ENCODE peak calls at places on chromosome 1, in five cellular contexts. R is BJ, K is heart right ventricle, P is tibial artery, D is glutamatergic neuron. O is an unnamed sample.

GRCh38 chr1:91761303-91761721 is 124.6 kb downstream of the TGFBR3 start:
- DNase-seq in R (no peak), K (no peak), P (no peak), D (no peak), O (no peak)

GRCh38 chr1:4362314-4363044 is 291.9 kb upstream of the AJAP1 start:
- DNase-seq in R (no peak), K (no peak), P (no peak), D (no peak), O (no peak)

GRCh38 chr1:31954607-31955283 is 16.6 kb upstream of the PTP4A2 start:
- DNase-seq in R (peak), K (peak), P (peak), D (no peak), O (no peak)

GRCh38 chr1:218674280-218674773 is 329.2 kb downstream of the TGFB2 start:
- DNase-seq in R (peak), K (peak), P (no peak), D (peak), O (no peak)

GRCh38 chr1:171596119-171596518 is 25.9 kb upstream of the MYOCOS start:
- DNase-seq in R (no peak), K (no peak), P (no peak), D (no peak), O (no peak)

GRCh38 chr1:246218686-246219085 is 288.4 kb downstream of the SMYD3 start:
- DNase-seq in R (no peak), K (no peak), P (no peak), D (no peak), O (no peak)

GRCh38 chr1:157403203-157403602 is 149.1 kb downstream of the FCRL5 start:
- DNase-seq in R (no peak), K (no peak), P (no peak), D (no peak), O (no peak)

GRCh38 chr1:14855278-14855677 is 256.8 kb downstream of the KAZN start:
- DNase-seq in R (no peak), K (no peak), P (no peak), D (no peak), O (no peak)

GRCh38 chr1:162248854-162249535 is 127.7 kb downstream of the SPATA46 start:
- DNase-seq in R (no peak), K (no peak), P (no peak), D (no peak), O (no peak)

GRCh38 chr1:61109158-61109557 is 26.8 kb downstream of the NFIA start:
- DNase-seq in R (no peak), K (no peak), P (no peak), D (no peak), O (no peak)

GRCh38 chr1:158120254-158120653 is 60.4 kb upstream of the CD1D start:
- DNase-seq in R (no peak), K (no peak), P (no peak), D (no peak), O (no peak)

GRCh38 chr1:7108251-7108650 is 323.0 kb downstream of the CAMTA1 start:
- DNase-seq in R (no peak), K (no peak), P (no peak), D (no peak), O (no peak)

GRCh38 chr1:227899820-227900449 is 47.8 kb downstream of the WNT9A start:
- DNase-seq in R (no peak), K (no peak), P (peak), D (peak), O (peak)

GRCh38 chr1:94729287-94729686 is 90.9 kb upstream of the SLC44A3 start:
- DNase-seq in R (no peak), K (peak), P (no peak), D (no peak), O (no peak)

GRCh38 chr1:21916447-21917240 is 20.5 kb downstream of the HSPG2 start:
- DNase-seq in R (no peak), K (no peak), P (no peak), D (no peak), O (no peak)

GRCh38 chr1:43836267-43836951 is 97.2 kb upstream of the ARTN start:
- DNase-seq in R (no peak), K (peak), P (peak), D (no peak), O (no peak)

GRCh38 chr1:203025721-203026665 is at the start of gene PPFIA4:
- DNase-seq in R (no peak), K (peak), P (peak), D (peak), O (no peak)

GRCh38 chr1:156126043-156126700 is 11.7 kb downstream of the LMNA start:
- DNase-seq in R (peak), K (peak), P (peak), D (peak), O (no peak)

GRCh38 chr1:224481601-224482000 is 47.0 kb upstream of the WDR26 start:
- DNase-seq in R (no peak), K (no peak), P (no peak), D (no peak), O (no peak)

GRCh38 chr1:107551491-107551890 is 410.7 kb downstream of the NTNG1 start:
- DNase-seq in R (no peak), K (no peak), P (no peak), D (no peak), O (no peak)

GRCh38 chr1:198672124-198672523 is 33.3 kb downstream of the PTPRC start:
- DNase-seq in R (peak), K (no peak), P (no peak), D (no peak), O (no peak)

GRCh38 chr1:57206038-57206437 is 217.8 kb downstream of the DAB1 start:
- DNase-seq in R (no peak), K (no peak), P (no peak), D (no peak), O (no peak)

GRCh38 chr1:63322944-63323865 is 838 bp downstream of the FOXD3 start:
- DNase-seq in R (no peak), K (no peak), P (no peak), D (peak), O (peak)

GRCh38 chr1:28056129-28056925 is 32.1 kb downstream of the EYA3 start:
- DNase-seq in R (no peak), K (no peak), P (no peak), D (no peak), O (no peak)

GRCh38 chr1:203406446-203407045 is 55.6 kb upstream of the FMOD start:
- DNase-seq in R (no peak), K (peak), P (peak), D (no peak), O (no peak)

GRCh38 chr1:61160526-61160925 is 78.2 kb downstream of the NFIA start:
- DNase-seq in R (no peak), K (no peak), P (no peak), D (no peak), O (no peak)

GRCh38 chr1:231357831-231358354 is 19.8 kb downstream of the SPRTN start:
- DNase-seq in R (peak), K (peak), P (no peak), D (no peak), O (no peak)

GRCh38 chr1:190615818-190616217 is 138.2 kb upstream of the BRINP3 start:
- DNase-seq in R (no peak), K (no peak), P (no peak), D (no peak), O (no peak)

GRCh38 chr1:244393604-244394176 is 58.0 kb downstream of the ADSS2 start:
- DNase-seq in R (no peak), K (no peak), P (no peak), D (no peak), O (no peak)

GRCh38 chr1:66132324-66132723 is 339.6 kb downstream of the PDE4B start:
- DNase-seq in R (no peak), K (no peak), P (no peak), D (no peak), O (no peak)

GRCh38 chr1:13556224-13556764 is 27.3 kb upstream of the PDPN start:
- DNase-seq in R (no peak), K (no peak), P (no peak), D (no peak), O (no peak)

GRCh38 chr1:172708452-172708851 is 49.5 kb downstream of the FASLG start:
- DNase-seq in R (no peak), K (no peak), P (no peak), D (no peak), O (no peak)

GRCh38 chr1:228083871-228084278 is 1.4 kb downstream of the ARF1 start:
- DNase-seq in R (no peak), K (no peak), P (no peak), D (no peak), O (no peak)

GRCh38 chr1:210260087-210260486 is 27.5 kb downstream of the SERTAD4 start:
- DNase-seq in R (no peak), K (no peak), P (no peak), D (no peak), O (no peak)

GRCh38 chr1:218683224-218683623 is 338.1 kb downstream of the TGFB2 start:
- DNase-seq in R (no peak), K (no peak), P (no peak), D (no peak), O (no peak)

GRCh38 chr1:184507604-184508289 is 120.9 kb downstream of the C1orf21 start:
- DNase-seq in R (no peak), K (no peak), P (no peak), D (no peak), O (no peak)

GRCh38 chr1:77040817-77041216 is 173.5 kb downstream of the ST6GALNAC5 start:
- DNase-seq in R (no peak), K (no peak), P (no peak), D (no peak), O (no peak)

GRCh38 chr1:231216515-231216914 is 24.5 kb upstream of the GNPAT start:
- DNase-seq in R (no peak), K (no peak), P (no peak), D (no peak), O (no peak)

DNA sequence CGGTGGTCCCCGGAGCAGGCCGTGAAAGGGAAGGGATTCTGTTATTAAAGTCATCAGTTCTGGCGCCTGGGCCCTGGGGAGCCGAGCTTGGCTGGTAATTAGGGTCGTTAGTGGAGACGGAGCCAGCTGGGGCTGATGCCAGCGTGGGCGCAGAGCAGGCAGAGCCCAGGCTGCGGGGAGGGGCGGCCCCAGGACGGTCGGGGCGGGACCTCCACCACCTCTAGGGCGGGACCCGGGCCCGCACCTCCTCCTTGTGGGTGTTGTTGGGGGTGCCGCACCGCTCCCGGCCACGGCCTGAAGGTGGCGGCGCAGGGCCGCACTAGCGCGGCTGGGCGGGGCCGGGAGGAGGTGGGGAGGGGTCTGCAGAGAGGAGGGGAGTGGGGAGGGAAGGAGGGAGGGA is 470.6 kb downstream of the PTPRU start:
- DNase-seq in R (no peak), K (no peak), P (no peak), D (peak), O (no peak)
- TF ChIP-seq CTCF in R (peak), K (no peak), P (peak), D (peak), O (peak)

GRCh38 chr1:119683893-119684292 is 27.8 kb upstream of the PHGDH start:
- DNase-seq in R (no peak), K (no peak), P (no peak), D (no peak), O (no peak)

GRCh38 chr1:119689511-119689910 is 22.2 kb upstream of the PHGDH start:
- DNase-seq in R (no peak), K (no peak), P (no peak), D (no peak), O (no peak)

GRCh38 chr1:119688810-119689209 is 22.9 kb upstream of the PHGDH start:
- DNase-seq in R (no peak), K (no peak), P (no peak), D (no peak), O (no peak)

GRCh38 chr1:119687391-119688079 is 24.2 kb upstream of the PHGDH start:
- DNase-seq in R (no peak), K (no peak), P (no peak), D (no peak), O (no peak)

GRCh38 chr1:119686661-119687060 is 25.1 kb upstream of the PHGDH start:
- DNase-seq in R (no peak), K (no peak), P (no peak), D (no peak), O (no peak)
- TF ChIP-seq CTCF in R (no peak), K (no peak), P (no peak), D (no peak), O (no peak)

DNA sequence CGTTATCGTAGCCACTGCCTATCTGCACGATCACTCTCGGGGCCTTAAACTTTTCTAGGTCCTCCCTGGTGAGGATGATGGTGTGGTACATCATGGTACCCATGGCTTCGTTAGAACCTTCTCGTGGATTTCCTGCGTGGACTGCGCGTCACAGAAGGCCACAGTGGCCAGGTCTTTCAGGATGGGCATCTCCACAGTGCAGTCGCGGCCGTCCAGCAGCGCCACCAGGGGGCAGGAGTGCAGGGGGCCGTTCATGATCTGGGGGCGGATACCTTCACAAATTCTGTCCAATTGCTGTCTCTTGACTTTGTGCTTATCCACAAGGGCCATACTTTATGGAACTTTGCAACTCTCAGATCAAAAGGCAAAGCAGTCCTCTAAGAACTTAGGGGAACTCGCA is 69.6 kb downstream of the WLS start:
- DNase-seq in R (no peak), K (no peak), P (no peak), D (no peak), O (no peak)
- TF ChIP-seq CTCF in R (no peak), K (no peak), P (no peak), D (no peak), O (peak)

GRCh38 chr1:167342846-167343245 is 122.2 kb downstream of the POU2F1 start:
- DNase-seq in R (no peak), K (no peak), P (no peak), D (no peak), O (no peak)
- TF ChIP-seq CTCF in R (no peak), K (no peak), P (no peak), D (no peak), O (peak)

GRCh38 chr1:154856544-154856943 is 13.5 kb downstream of the KCNN3 start:
- DNase-seq in R (no peak), K (no peak), P (no peak), D (no peak), O (no peak)
- TF ChIP-seq CTCF in R (no peak), K (no peak), P (no peak), D (no peak), O (no peak)

DNA sequence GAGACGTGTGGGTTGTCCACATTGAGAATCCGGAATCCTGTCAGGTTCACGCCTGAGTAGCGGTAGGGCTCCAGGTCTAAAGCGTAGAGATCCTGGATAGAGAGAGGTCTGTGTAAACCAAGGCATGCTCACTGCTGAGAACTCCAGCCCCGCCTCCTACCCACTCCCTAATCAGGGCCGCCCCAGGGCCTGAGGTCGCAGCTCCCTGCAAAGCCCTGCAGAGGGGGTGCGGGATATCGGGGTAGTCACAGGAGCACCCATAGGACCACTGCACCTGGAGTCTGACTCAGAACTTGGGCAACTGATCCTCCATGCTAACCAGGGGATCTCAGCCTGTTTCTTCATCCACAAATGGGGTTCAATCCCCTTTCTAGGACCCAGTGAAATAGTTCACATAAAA is 174.4 kb downstream of the GRIK3 start:
- DNase-seq in R (no peak), K (no peak), P (no peak), D (no peak), O (no peak)
- TF ChIP-seq CTCF in R (no peak), K (no peak), P (no peak), D (no peak), O (no peak)

DNA sequence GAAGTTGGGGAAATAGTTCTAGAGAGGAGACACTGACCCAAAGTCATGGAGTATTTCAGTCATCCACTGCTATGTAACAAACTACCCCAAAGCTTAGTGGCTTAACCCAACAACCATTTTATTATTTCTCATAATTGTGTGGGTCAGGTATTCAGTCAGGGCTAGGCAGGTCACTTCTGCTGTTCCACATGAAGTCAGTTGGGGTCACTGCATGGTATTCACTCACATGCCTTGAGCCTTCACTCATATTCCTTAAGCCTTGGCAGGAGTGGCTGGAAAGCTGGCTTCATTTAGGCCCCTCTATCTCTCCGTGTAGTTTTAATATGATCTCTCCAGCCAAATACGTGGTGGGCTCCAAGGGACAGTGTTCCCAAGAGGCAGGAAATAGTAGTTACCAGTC is 17.5 kb upstream of the RNF11 start:
- DNase-seq in R (no peak), K (no peak), P (no peak), D (no peak), O (no peak)
- TF ChIP-seq CTCF in R (no peak), K (no peak), P (no peak), D (no peak), O (no peak)

GRCh38 chr1:17143760-17144159 is 24.5 kb upstream of the PADI2 start:
- DNase-seq in R (no peak), K (no peak), P (no peak), D (no peak), O (no peak)

GRCh38 chr1:17137441-17137840 is 18.2 kb upstream of the PADI2 start:
- DNase-seq in R (no peak), K (no peak), P (no peak), D (no peak), O (no peak)

GRCh38 chr1:17139637-17140036 is 20.4 kb upstream of the PADI2 start:
- DNase-seq in R (no peak), K (no peak), P (no peak), D (no peak), O (no peak)

GRCh38 chr1:17140279-17140678 is 21.0 kb upstream of the PADI2 start:
- DNase-seq in R (no peak), K (no peak), P (no peak), D (no peak), O (no peak)

GRCh38 chr1:17141441-17142197 is 22.4 kb upstream of the PADI2 start:
- DNase-seq in R (no peak), K (no peak), P (no peak), D (no peak), O (no peak)
- TF ChIP-seq CTCF in R (no peak), K (no peak), P (no peak), D (no peak), O (no peak)

GRCh38 chr1:24294757-24295371 is 24.3 kb upstream of the GRHL3 start:
- DNase-seq in R (peak), K (peak), P (peak), D (no peak), O (no peak)
- TF ChIP-seq CTCF in R (peak), K (no peak), P (no peak), D (no peak), O (no peak)

DNA sequence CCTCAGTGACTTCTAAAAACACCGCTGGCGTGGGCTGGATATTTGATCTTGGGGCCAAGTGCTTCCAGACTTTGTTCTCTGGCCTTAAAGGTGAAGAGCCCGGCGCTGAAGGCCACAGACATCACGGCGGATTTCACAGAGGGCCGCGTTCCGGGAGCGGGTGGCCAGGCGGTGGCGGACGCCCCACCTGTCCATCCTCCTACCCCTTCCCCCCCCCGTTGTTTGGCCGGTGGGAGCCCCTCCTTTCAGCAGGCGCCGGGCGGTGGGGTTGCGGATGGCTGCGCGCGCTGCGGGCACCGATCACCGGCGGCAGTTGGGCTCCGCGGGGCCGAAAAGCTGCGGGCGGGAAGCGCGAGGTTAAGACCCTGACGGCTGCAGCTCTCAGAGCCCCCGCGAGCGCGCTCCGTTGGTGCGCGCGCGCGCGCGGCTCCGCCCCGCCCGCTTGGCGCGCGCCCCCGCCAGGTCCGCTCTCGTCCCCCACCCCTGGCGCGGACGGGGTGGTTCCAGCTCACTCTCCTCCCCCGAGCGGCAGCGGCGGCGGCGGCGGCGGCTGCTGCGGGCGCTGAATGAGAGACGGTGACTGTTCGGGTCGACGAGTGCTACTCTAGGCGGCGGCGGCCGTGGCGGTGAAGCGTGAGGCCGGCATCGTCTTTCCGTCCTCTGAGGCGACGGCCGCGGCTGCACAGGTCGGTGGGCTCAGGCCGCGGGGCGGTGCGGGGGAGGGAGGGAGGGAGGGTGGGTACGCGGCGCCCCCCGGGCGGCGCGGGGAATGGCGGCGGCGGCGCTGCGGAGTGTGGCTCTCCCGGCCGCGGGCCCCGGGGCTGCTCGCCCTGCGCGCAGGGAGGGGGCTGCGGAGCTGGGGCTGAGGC is at the start of gene RALGPS2:
- DNase-seq in R (no peak), K (peak), P (peak), D (peak), O (peak)
- TF ChIP-seq CTCF in R (no peak), K (no peak), P (no peak), D (no peak), O (no peak)